ENCODE peak calls at places on chromosomes 4 and X, in six cellular contexts. P is endothelial cell of umbilical vein, T is fibroblast of lung, H is GM23248, G is breast epithelium, B is brain microvascular endothelial cell. O is an unnamed sample. For H3K27me3 and H3K36me3, the result is how much of the 10 kb centered on the place peaks cover.

GRCh38 chr4:93645120-93645519 is 183.4 kb upstream of the ATOH1 start:
- DNase-seq in B (no peak), T (no peak), H (no peak), G (no peak), P (no peak), O (no peak)

GRCh38 chrX:134801267-134801666 is 143.0 kb upstream of the PLAC1 start:
- DNase-seq in G (no peak), P (peak), T (no peak), B (peak), H (no peak), O (no peak)

GRCh38 chrX:43269201-43269600 is 386.9 kb upstream of the MAOA start:
- DNase-seq in P (peak), H (no peak), T (peak), B (no peak), G (no peak), O (no peak)

GRCh38 chr4:34046580-34046979 is 2197.7 kb downstream of the ARAP2 start:
- DNase-seq in P (no peak), G (no peak), H (peak), T (peak), B (peak), O (no peak)

GRCh38 chr4:81723927-81724587 is 252.3 kb upstream of the RASGEF1B start:
- DNase-seq in G (no peak), P (no peak), H (no peak), T (peak), B (peak), O (no peak)

GRCh38 chr4:71110499-71110898 is 117.0 kb downstream of the DCK start:
- DNase-seq in P (no peak), T (no peak), B (no peak), H (no peak), G (no peak), O (no peak)

GRCh38 chr4:15234101-15234500 is 193.7 kb upstream of the C1QTNF7 start:
- DNase-seq in B (peak), T (peak), P (no peak), H (peak), G (no peak), O (no peak)

GRCh38 chr4:2275546-2276251 is 13.8 kb upstream of the MXD4 start:
- DNase-seq in B (no peak), G (no peak), T (no peak), P (no peak), H (no peak), O (peak)

GRCh38 chr4:145481164-145481941 is at the start of gene SMAD1:
- DNase-seq in G (peak), H (peak), T (peak), B (peak), P (peak), O (peak)

GRCh38 chrX:39779952-39780783 is 317.6 kb downstream of the BCOR start:
- DNase-seq in G (no peak), T (no peak), H (no peak), P (no peak), B (no peak), O (no peak)

GRCh38 chrX:132426695-132427281 is 62.0 kb downstream of the MBNL3 start:
- DNase-seq in T (peak), G (no peak), B (no peak), P (no peak), H (peak), O (no peak)

GRCh38 chr4:128295255-128295654 is 7.6 kb upstream of the PGRMC2 start:
- DNase-seq in P (no peak), H (no peak), B (no peak), T (no peak), G (no peak), O (no peak)

GRCh38 chr4:21569638-21570037 is 378.9 kb downstream of the KCNIP4 start:
- DNase-seq in G (no peak), P (no peak), H (no peak), T (no peak), B (no peak), O (no peak)

GRCh38 chr4:183617075-183617474 is 41.9 kb downstream of the RWDD4 start:
- DNase-seq in G (no peak), P (no peak), H (no peak), B (no peak), T (no peak), O (no peak)

GRCh38 chr4:2075987-2076907 is 17.1 kb downstream of the NAT8L start:
- DNase-seq in B (no peak), T (no peak), P (no peak), H (no peak), G (peak), O (no peak)

GRCh38 chr4:121358473-121358872 is 22.3 kb downstream of the QRFPR start:
- DNase-seq in B (peak), H (peak), T (peak), P (no peak), G (no peak), O (no peak)

DNA sequence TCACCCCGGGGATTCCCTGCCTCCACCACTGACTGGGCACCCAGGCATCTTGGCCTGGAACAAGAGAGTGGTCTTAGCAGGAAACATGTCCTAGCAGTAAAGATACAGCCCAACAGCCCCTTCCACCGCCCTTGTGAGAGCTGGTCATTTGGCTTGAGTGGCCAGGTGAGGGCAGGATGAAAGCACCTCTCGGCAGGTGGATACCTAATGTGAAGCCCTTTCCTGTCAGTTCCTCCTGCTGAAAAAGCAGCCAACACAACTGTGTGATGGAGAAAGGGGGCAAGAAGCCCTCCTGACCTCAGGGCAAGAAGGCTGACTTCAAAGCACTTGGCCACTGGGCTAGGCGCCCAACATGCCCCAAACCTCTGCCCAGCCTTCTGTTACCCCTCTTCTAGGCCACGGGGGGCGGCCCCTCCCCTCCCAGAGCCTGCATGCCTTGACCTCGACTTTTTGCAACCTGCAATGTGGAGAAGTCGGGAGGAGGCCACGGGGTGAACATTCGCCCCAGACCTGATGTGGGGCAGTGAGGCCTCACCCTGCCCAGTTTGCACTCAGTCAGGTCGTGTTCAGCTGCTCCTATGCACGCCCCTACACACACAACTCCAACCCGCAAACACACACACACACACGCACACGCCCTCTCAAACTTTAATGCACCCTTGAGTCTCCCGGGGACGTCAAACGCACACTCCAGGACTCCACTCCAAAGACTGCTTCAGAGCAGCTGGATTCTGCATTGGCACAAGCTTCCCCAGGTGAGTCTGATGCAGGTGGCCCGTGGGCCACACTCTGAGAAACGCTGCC is 1.1 kb downstream of the LGI2 start:
- DNase-seq in B (no peak), P (no peak), G (no peak), H (no peak), T (no peak), O (no peak)
- H3K4me3 ChIP-seq in B (peak), P (no peak), G (peak), H (peak), T (no peak), O (peak)

GRCh38 chr4:8197521-8197920 is 1.6 kb upstream of the SH3TC1 start:
- DNase-seq in H (no peak), P (no peak), T (no peak), G (no peak), B (no peak), O (no peak)
- H3K27me3 ChIP-seq in H (under half), P (under half), T (under half), G (under half), B (under half), O (under half)

GRCh38 chrX:109660756-109661155 is 35.8 kb upstream of the KCNE5 start:
- DNase-seq in B (no peak), H (no peak), T (peak), P (no peak), G (no peak), O (no peak)
- H3K36me3 ChIP-seq in B (under half), H (under half), T (under half), P (under half), G (under half), O (half or more)

DNA sequence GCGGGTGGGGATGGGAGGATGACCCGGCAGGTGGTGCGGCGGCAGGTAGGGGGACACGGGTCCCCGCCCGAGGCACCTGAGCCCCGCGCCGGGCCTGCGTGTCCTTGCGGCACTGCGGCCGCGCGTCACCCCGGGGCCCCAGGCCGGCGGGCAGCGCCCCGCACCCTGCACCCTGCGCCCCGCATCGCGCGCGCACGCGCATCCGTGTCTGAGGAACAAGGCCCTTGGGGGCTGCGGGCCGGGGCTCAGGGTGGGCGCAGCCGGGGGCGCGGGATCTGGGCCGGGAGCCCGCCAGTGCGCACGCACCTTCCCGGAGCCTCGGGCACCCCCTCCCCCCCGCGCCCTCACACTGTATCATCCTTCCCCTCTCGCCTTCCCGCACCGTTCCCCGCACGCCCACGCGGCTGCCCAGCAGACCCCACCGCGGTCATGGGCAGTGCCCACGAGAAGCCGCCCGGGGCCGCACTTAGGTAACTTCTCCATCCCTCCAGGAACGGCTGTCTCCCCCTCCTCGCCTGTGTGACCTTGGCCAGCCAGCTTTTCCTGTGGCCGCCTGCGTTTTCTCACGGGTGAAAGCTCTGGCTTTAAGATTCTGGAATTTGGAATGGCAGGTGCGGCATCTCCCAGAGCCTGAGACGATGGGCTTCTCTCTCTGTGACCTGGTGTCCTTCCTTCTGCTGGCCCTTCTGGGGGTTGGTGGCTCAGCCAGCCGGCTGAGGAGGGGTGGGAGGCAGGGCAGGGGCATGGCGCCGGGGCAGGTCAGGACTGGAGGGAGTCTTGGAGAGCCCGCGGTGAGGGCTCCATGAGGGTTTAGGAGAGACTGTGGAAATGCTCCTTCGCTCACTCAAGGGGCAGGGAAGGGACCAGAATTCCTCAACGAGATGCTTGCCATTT is 746 bp downstream of the ATP2B3 start:
- DNase-seq in T (no peak), G (no peak), B (no peak), P (no peak), H (no peak), O (no peak)
- H3K4me3 ChIP-seq in T (no peak), G (peak), B (no peak), P (no peak), H (no peak), O (no peak)

DNA sequence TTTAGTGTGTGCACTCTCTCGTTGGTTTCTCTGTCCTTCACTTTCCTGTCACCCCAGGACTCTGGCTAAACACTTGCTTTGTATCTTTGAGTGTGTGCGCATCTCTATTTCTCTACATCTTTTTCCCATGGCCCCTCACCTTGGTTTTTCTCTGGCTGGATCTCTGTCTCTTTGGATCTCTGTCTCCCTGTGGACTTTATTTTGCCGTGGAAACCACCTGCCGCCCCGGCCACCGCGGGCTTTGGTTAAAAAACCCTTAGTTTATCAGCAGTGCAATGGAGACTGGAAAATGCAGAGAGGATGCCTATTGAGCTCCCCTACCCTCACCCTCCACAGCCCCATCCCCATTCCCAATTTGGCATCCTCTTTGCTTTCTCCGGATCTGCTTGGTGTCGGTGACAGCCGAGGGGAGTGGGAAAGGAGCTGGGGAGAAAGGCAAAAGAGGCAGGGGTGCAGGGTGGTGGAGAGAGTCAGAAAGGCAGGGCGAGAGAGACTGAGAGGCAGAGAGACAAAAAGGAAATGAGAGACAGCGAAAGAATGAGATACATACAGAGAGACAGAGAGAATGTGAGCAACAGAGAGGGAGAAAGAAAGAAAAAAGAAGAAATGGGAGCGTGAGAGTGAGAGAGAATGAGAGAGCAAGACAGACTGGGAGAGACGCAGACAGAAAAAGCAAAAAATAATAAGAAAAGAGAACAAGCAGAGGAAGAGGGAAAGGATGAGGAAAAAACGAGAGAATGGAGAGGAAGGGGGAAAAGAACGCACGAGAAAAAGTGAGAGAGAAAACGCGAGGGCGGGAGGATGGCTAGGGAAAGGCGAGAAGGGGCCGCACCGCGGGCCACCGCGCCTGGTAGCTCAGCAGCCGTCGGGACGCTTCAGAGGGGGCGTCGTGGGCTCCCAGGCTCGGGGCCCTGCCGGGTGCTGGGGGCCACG is 688 bp downstream of the GPR101 start:
- DNase-seq in P (no peak), H (no peak), G (no peak), T (no peak), B (no peak), O (no peak)
- H3K27me3 ChIP-seq in P (under half), H (under half), G (under half), T (under half), B (under half), O (under half)

GRCh38 chr4:112279025-112279881 is 6.5 kb downstream of the TIFA start:
- DNase-seq in G (no peak), P (no peak), B (no peak), T (peak), H (no peak), O (no peak)

GRCh38 chr4:112276113-112276512 is 9.6 kb downstream of the TIFA start:
- DNase-seq in B (no peak), H (no peak), G (no peak), P (no peak), T (no peak), O (no peak)

GRCh38 chr4:112274959-112275358 is 10.7 kb downstream of the TIFA start:
- DNase-seq in B (no peak), H (no peak), P (no peak), G (no peak), T (no peak), O (no peak)

GRCh38 chr4:112277705-112278448 is 7.8 kb downstream of the TIFA start:
- DNase-seq in G (no peak), B (no peak), H (no peak), T (no peak), P (no peak), O (no peak)

GRCh38 chr4:112277220-112277619 is 8.5 kb downstream of the TIFA start:
- DNase-seq in G (no peak), B (no peak), H (no peak), T (no peak), P (no peak), O (no peak)
- H3K36me3 ChIP-seq in G (under half), B (under half), H (under half), T (under half), P (under half), O (under half)

DNA sequence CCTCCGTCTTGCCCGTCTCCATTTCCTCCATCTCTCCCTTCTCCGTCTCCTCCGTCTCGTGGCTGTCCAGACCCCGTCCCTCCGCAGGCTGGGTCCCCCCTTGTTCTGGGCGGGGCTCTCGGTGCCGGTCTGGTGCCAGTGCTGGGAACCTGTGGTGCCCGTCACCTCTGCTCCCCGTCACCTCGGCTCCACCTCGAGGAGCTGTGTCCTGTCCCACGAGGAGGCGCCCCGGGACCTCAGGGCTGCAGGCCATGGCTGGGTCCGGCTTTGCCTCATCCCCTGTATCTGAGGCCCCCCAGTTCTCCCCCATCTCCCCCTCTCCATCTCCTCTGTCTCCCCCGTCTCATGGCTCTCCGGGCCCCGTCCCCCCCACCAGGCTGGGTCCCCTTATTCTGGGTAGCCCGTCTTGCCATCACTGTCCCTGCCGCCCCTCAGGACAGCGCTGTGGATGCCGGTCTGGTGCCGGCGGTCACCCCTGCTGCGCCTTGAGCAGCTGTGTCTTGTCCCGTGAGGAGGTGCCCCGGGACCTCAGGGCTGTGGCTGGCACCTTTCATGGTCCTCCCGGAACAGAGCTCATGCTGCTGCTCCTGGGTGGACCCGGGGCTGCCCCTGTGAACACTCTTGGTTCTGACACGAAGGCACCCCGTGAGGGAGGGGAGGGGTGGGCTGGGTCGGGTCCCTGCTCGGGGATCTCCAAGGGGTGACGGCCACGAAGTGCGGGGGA is 13.3 kb upstream of the GTPBP6 start:
- DNase-seq in B (no peak), H (no peak), G (no peak), T (no peak), P (no peak), O (peak)
- H3K4me3 ChIP-seq in B (peak), H (peak), G (peak), T (no peak), P (no peak), O (no peak)

GRCh38 chr4:153792893-153793227 is 4.0 kb upstream of the SFRP2 start:
- DNase-seq in G (no peak), T (no peak), B (no peak), P (no peak), H (no peak), O (no peak)

GRCh38 chr4:153789741-153790651 is 1.1 kb upstream of the SFRP2 start:
- DNase-seq in P (no peak), T (peak), B (no peak), H (peak), G (no peak), O (no peak)

GRCh38 chr4:153790962-153791551 is 2.2 kb upstream of the SFRP2 start:
- DNase-seq in B (no peak), T (no peak), H (peak), G (no peak), P (no peak), O (peak)

GRCh38 chr4:153794001-153794400 is 5.1 kb upstream of the SFRP2 start:
- DNase-seq in T (no peak), G (no peak), B (no peak), P (no peak), H (no peak), O (no peak)

GRCh38 chr4:153792007-153792892 is 3.4 kb upstream of the SFRP2 start:
- DNase-seq in G (no peak), B (peak), P (no peak), H (peak), T (peak), O (peak)
- H3K27me3 ChIP-seq in G (under half), B (half or more), P (half or more), H (half or more), T (under half), O (half or more)

O was measured in psoas muscle.